ENCODE peak calls at places on chromosomes 11 and 22, in eight cellular contexts. F, E, U, S, J, N, Z and D are unnamed samples.

GRCh38 chr11:3010004-3010403 is 17.9 kb upstream of the NAP1L4 start:
- DNase-seq in F (no peak), E (no peak), U (no peak), S (no peak), J (no peak), N (no peak), Z (no peak), D (no peak)

GRCh38 chr11:22079133-22079847 is 113.6 kb upstream of the ANO5 start:
- DNase-seq in F (no peak), E (no peak), U (no peak), S (no peak), J (no peak), N (no peak), Z (no peak), D (no peak)

GRCh38 chr22:21030032-21030431 is 2.3 kb downstream of the SLC7A4 start:
- DNase-seq in F (no peak), E (no peak), U (no peak), S (no peak), J (no peak), N (no peak), Z (no peak), D (no peak)

GRCh38 chr11:64372802-64373597 is 14.0 kb downstream of the RPS6KA4 start:
- DNase-seq in F (no peak), E (peak; percentile 25), U (no peak), S (peak; percentile 62), J (peak; percentile 95), N (no peak), Z (peak; percentile 43), D (peak; percentile 89)

GRCh38 chr11:571802-572185 is 4.5 kb upstream of the PHRF1 start:
- DNase-seq in F (no peak), E (no peak), U (no peak), S (no peak), J (no peak), N (no peak), Z (no peak), D (no peak)

GRCh38 chr11:110415081-110415480 is 14.7 kb upstream of the FDX1 start:
- DNase-seq in F (no peak), E (no peak), U (no peak), S (no peak), J (no peak), N (no peak), Z (no peak), D (no peak)

GRCh38 chr22:20926243-20926642 is 9.0 kb downstream of the CRKL start:
- DNase-seq in F (no peak), E (no peak), U (no peak), S (no peak), J (no peak), N (no peak), Z (no peak), D (no peak)

GRCh38 chr11:74464746-74465145 is 2.6 kb downstream of the KCNE3 start:
- DNase-seq in F (no peak), E (no peak), U (no peak), S (no peak), J (no peak), N (no peak), Z (no peak), D (no peak)

GRCh38 chr22:30308096-30308495 is 18.6 kb downstream of the TBC1D10A start:
- DNase-seq in F (no peak), E (no peak), U (no peak), S (no peak), J (no peak), N (no peak), Z (no peak), D (no peak)

GRCh38 chr11:328012-328411 is 7.4 kb upstream of the IFITM3 start:
- DNase-seq in F (no peak), E (no peak), U (no peak), S (no peak), J (no peak), N (no peak), Z (no peak), D (no peak)

GRCh38 chr11:19843106-19843505 is 130.5 kb downstream of the NAV2 start:
- DNase-seq in F (no peak), E (no peak), U (no peak), S (no peak), J (no peak), N (no peak), Z (no peak), D (no peak)

GRCh38 chr11:64230985-64231365 is 627 bp downstream of the DNAJC4 start:
- DNase-seq in F (no peak), E (no peak), U (no peak), S (no peak), J (peak; percentile 70), N (no peak), Z (no peak), D (no peak)

GRCh38 chr11:61552108-61552635 is 28.7 kb downstream of the SYT7 start:
- DNase-seq in F (no peak), E (no peak), U (no peak), S (no peak), J (no peak), N (no peak), Z (no peak), D (no peak)

GRCh38 chr11:96155627-96156378 is 187.2 kb downstream of the MAML2 start:
- DNase-seq in F (peak; percentile 91), E (peak; percentile 34), U (peak; percentile 23), S (peak; percentile 89), J (no peak), N (peak; percentile 43), Z (peak; percentile 38), D (peak; percentile 27)

GRCh38 chr22:26380072-26380471 is 49.0 kb upstream of the ASPHD2 start:
- DNase-seq in F (no peak), E (no peak), U (no peak), S (no peak), J (no peak), N (no peak), Z (no peak), D (no peak)

GRCh38 chr11:123556633-123557032 is 97.8 kb downstream of the SCN3B start:
- DNase-seq in F (no peak), E (no peak), U (no peak), S (no peak), J (no peak), N (no peak), Z (no peak), D (no peak)

GRCh38 chr11:36672815-36673450 is 74.9 kb upstream of the RAG2 start:
- DNase-seq in F (peak; percentile 20), E (no peak), U (no peak), S (peak; percentile 73), J (peak; percentile 64), N (no peak), Z (no peak), D (no peak)

GRCh38 chr11:57341250-57341808 is 3.2 kb downstream of the P2RX3 start:
- DNase-seq in F (no peak), E (no peak), U (no peak), S (no peak), J (no peak), N (no peak), Z (no peak), D (no peak)